ENCODE peak calls at places on chromosomes 12 and 14, in five cellular contexts. L, T, Q, R and V are unnamed samples.

GRCh38 chr12:32115404-32116104 is 8.9 kb downstream of the BICD1 start:
- DNase-seq in L (peak; percentile 99), Q (peak; percentile 96), R (peak; percentile 98), T (peak; percentile 81), V (peak; percentile 23)

GRCh38 chr12:121676190-121676589 is 6.7 kb upstream of the MORN3 start:
- DNase-seq in Q (no peak), T (no peak), L (no peak), R (no peak), V (no peak)

GRCh38 chr14:82855912-82856381 is 1322.3 kb upstream of the SEL1L start:
- DNase-seq in R (peak; percentile 4), T (peak; percentile 33), Q (peak; percentile 46), L (peak; percentile 44), V (peak; percentile 84)

GRCh38 chr14:83247925-83248639 is 1714.4 kb upstream of the SEL1L start:
- DNase-seq in T (no peak), L (no peak), R (no peak), Q (no peak), V (no peak)

GRCh38 chr12:96510306-96510764 is 21.0 kb downstream of the CFAP54 start:
- DNase-seq in T (no peak), R (peak; percentile 66), L (no peak), Q (no peak), V (no peak)

GRCh38 chr12:79331870-79332269 is 358.9 kb downstream of the PAWR start:
- DNase-seq in Q (no peak), L (peak; percentile 27), T (no peak), R (peak; percentile 55), V (no peak)

GRCh38 chr14:87967496-87967895 is 25.5 kb downstream of the GALC start:
- DNase-seq in R (peak; percentile 66), Q (no peak), L (no peak), T (no peak), V (no peak)

GRCh38 chr14:101506211-101506920 is 54.9 kb upstream of the DIO3 start:
- DNase-seq in Q (no peak), T (no peak), R (no peak), L (no peak), V (no peak)

GRCh38 chr12:5944688-5945070 is 380 bp downstream of the ANO2 start:
- DNase-seq in R (peak; percentile 34), Q (no peak), L (no peak), T (no peak), V (no peak)

GRCh38 chr12:49344486-49345047 is 2.1 kb upstream of the DNAJC22 start:
- DNase-seq in L (no peak), Q (no peak), T (no peak), R (no peak), V (no peak)

GRCh38 chr14:80924365-80925103 is 17.0 kb downstream of the CEP128 start:
- DNase-seq in Q (no peak), R (no peak), T (no peak), L (no peak), V (no peak)

GRCh38 chr14:81819344-81819743 is 285.7 kb upstream of the SEL1L start:
- DNase-seq in R (no peak), T (no peak), Q (no peak), L (no peak), V (no peak)

GRCh38 chr12:45217846-45218245 is 2.0 kb downstream of the ANO6 start:
- DNase-seq in R (peak; percentile 29), T (no peak), Q (no peak), L (no peak), V (no peak)

DNA sequence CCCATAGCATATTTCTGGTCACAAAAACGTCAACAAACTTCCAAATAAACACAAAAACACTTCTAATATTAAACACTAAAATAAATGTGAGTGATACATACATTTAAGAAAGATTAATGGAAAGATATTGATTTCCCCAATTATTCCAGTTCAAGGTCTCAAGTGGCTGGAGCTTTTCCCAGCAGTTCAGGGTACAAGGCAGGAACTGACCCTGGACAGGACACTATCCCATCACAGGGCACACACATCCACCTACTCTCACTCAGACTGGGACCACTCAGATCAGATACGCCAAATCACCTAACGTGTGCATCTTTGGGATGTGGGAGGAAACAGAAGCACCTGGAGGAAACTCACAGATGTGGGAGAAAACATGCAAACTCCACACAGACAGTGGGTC is 50.4 kb downstream of the GCH1 start:
- DNase-seq in T (no peak), Q (no peak), L (no peak), R (no peak), V (no peak)
- H3K9ac ChIP-seq in T (no peak overlapping the region), Q (no peak overlapping the region), L (no peak overlapping the region), R (no peak overlapping the region), V (no peak overlapping the region)

DNA sequence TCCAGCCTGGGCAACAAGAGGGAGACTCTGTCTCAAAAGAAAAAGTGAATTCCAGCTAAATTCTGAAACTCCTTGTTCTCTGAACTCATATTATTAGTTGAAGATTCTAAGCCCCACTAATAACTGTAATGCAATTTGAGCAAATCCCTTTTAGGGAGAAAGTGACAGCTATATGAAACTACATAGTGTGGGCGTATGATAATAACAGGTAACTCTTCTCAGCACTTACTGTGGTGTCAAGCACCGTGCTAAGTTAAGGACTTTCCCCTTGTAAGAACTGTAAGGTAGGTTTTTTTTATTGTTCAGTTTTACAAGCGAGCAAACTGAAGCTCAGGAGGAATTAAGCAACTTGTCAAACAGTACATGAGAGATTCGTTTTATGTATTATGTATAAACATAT is 5.4 kb downstream of the ANKRD13A start:
- DNase-seq in Q (no peak), R (no peak), L (no peak), T (no peak), V (peak; percentile 45)
- H3K9ac ChIP-seq in Q (no peak overlapping the region), R (no peak overlapping the region), L (no peak overlapping the region), T (no peak overlapping the region), V (peak overlapping the region; percentile 28)

DNA sequence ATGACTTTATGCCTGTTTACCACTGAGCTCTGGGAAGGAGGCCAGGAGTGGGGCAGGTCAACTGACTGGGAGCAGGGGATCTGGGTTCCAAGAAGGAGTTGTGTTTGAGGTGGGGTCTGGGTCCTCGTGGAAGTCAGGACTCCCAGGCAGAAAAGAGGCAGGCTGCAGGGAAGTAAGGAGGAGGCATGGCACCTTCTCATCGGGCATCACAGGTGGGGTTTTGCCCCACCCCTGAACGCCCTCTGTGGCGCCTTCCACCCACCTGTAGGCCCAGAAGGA is 386 bp downstream of the LTB4R2 start:
- DNase-seq in T (no peak), Q (no peak), L (no peak), R (no peak), V (no peak)
- H3K9ac ChIP-seq in T (peak overlapping the region; percentile 26), Q (no peak overlapping the region), L (no peak overlapping the region), R (peak overlapping the region; percentile 54), V (peak overlapping the region; percentile 74)

DNA sequence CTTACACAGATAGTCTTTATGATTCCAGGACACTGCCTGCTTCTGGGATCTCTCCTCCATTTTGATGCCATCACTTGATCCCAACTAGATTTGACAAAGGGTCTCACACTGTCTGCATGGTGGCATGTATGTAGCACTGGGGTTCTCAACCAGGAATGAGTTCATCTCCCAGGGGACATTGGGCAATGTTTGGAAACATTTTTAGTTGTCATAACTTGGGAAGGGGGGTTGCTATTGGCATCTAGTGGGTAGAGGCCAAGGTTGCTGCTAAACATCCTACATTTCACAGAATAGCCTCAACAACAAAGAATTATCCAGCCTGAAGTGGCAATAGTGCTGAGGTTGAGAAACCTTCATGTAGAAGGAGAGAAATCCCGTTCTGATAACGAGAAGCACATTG is 376.2 kb downstream of the DPF3 start:
- DNase-seq in Q (no peak), T (no peak), L (no peak), R (peak; percentile 36), V (no peak)
- H3K9ac ChIP-seq in Q (no peak overlapping the region), T (no peak overlapping the region), L (no peak overlapping the region), R (no peak overlapping the region), V (peak overlapping the region; percentile 3)

GRCh38 chr12:113152835-113153814 is 3.6 kb downstream of the CFAP73 start:
- DNase-seq in Q (peak; percentile 88), T (no peak), R (peak; percentile 86), L (peak; percentile 56), V (peak; percentile 89)
- H3K9ac ChIP-seq in Q (peak overlapping the region; percentile 25), T (peak overlapping the region; percentile 9), R (no peak overlapping the region), L (no peak overlapping the region), V (peak overlapping the region; percentile 57)

DNA sequence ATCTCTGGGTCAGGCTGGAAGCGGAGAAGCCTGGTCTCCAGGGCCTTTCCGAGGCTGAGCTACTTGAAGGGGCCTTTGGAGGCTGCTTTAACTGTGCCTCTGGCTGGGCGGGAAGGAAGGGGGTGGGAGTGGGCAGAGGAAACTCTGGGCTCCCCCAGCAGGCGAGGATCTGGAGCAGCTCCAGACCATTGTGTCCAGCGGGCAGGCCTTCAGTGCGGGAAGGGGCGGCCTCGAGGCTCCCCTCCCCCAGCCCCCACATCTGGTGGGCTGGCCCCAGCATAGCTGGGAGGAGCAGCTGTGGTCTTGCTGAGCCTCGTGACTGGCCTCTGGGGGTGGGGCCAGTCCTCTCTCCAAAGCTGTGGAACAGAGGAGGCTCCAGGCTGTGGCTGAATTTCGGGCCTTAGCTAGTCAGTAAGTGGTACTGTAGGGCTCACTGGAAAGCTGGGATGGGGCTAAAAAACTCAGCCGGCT is 3.4 kb downstream of the TAMALIN start:
- DNase-seq in Q (no peak), R (peak; percentile 88), L (peak; percentile 73), T (no peak), V (no peak)
- H3K9ac ChIP-seq in Q (no peak overlapping the region), R (peak overlapping the region; percentile 83), L (peak overlapping the region; percentile 17), T (no peak overlapping the region), V (no peak overlapping the region)

GRCh38 chr12:57459750-57460400 is at the start of gene GLI1:
- DNase-seq in R (peak; percentile 74), L (peak; percentile 21), T (no peak), Q (no peak), V (no peak)

GRCh38 chr12:57458665-57459054 is 925 bp upstream of the GLI1 start:
- DNase-seq in R (no peak), Q (no peak), L (no peak), T (no peak), V (no peak)

GRCh38 chr12:57460457-57461325 is 1.1 kb downstream of the GLI1 start:
- DNase-seq in R (peak; percentile 31), L (no peak), T (no peak), Q (no peak), V (peak; percentile 71)

GRCh38 chr12:57461326-57461903 is 1.8 kb downstream of the GLI1 start:
- DNase-seq in Q (peak; percentile 32), T (peak; percentile 33), L (peak; percentile 43), R (peak; percentile 84), V (peak; percentile 66)

DNA sequence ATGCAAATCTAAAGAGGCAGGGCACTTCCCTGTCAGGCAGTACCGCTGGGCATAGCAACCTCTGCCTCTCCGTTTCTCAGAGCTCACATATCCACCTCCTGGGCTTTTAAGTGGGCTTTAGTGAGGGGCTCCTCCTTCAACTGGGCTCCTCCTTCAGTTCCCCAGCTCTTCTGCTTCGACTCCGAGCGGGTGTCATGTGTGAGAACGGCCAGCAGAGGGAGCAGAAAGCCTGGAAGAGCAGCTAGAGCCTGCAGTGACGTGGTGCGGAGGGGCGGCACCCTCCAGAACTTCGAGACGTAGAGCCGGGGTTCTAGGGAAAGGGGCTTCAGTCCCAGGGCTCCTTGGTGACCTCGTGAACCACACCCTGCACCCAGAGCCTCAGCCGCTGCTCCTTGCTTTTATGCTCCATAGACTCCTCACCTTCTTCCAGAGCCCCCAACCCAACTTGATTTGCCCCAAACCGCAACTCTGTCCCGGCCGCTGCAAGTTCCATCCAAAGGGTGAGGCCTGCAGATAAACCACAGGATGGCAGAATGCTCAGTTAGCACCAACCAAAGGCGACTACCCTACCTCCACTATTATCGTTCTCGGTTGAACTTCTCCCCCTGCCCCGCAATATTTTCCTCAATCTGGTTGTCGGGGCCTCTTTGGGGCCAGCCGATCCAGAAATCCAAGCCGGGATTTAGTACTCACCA is 383 bp upstream of the GLI1 start:
- DNase-seq in R (peak; percentile 99), L (peak; percentile 92), Q (peak; percentile 96), T (peak; percentile 85), V (peak; percentile 98)
- H3K9ac ChIP-seq in R (peak overlapping the region; percentile 84), L (peak overlapping the region; percentile 61), Q (peak overlapping the region; percentile 45), T (peak overlapping the region; percentile 76), V (peak overlapping the region; percentile 83)